ENCODE peak calls at places on chromosomes 11 and 22, in six cellular contexts. S is K562, H is HCT116, N is H1, J is GM12878, C is HepG2. E is an unnamed sample.
A peak's percentile ranks its signal among the peaks of the same experiment; 100 is the strongest.

GRCh38 chr22:19201858-19202798 is 23.6 kb upstream of the SLC25A1 start:
- DNase-seq in S (peak; percentile 87), H (no peak), N (no peak), J (no peak), C (no peak), E (no peak)

GRCh38 chr11:33172996-33173395 is 11.7 kb upstream of the CSTF3 start:
- DNase-seq in S (no peak), H (no peak), N (no peak), J (no peak), C (peak; percentile 32), E (no peak)

GRCh38 chr11:3139086-3139440 is 26.0 kb downstream of the OSBPL5 start:
- DNase-seq in S (no peak), H (no peak), N (no peak), J (no peak), C (no peak), E (no peak)

GRCh38 chr11:3138178-3139085 is 26.7 kb downstream of the OSBPL5 start:
- DNase-seq in S (peak; percentile 25), H (no peak), N (no peak), J (no peak), C (no peak), E (no peak)

GRCh38 chr22:19696504-19697276 is 17.6 kb upstream of the SEPTIN5 start:
- DNase-seq in S (peak; percentile 14), H (no peak), N (no peak), J (no peak), C (no peak), E (no peak)

GRCh38 chr11:76628408-76628947 is 42.1 kb downstream of the LRRC32 start:
- DNase-seq in S (no peak), H (no peak), N (no peak), J (no peak), C (no peak), E (no peak)

GRCh38 chr11:44319170-44319551 is 9.2 kb upstream of the ALX4 start:
- DNase-seq in S (no peak), H (no peak), N (no peak), J (no peak), C (no peak), E (no peak)

GRCh38 chr11:130390071-130390758 is 38.2 kb downstream of the ADAMTS8 start:
- DNase-seq in S (peak; percentile 16), H (peak; percentile 24), N (no peak), J (no peak), C (peak; percentile 66), E (no peak)

GRCh38 chr22:45656577-45656976 is 15.1 kb upstream of the ATXN10 start:
- DNase-seq in S (no peak), H (no peak), N (no peak), J (no peak), C (peak; percentile 43), E (no peak)

GRCh38 chr22:41976961-41977566 is 7.8 kb downstream of the SEPTIN3 start:
- DNase-seq in S (no peak), H (no peak), N (no peak), J (no peak), C (no peak), E (no peak)

GRCh38 chr11:126340960-126341709 is 14.4 kb upstream of the ST3GAL4 start:
- DNase-seq in S (no peak), H (no peak), N (no peak), J (peak; percentile 19), C (no peak), E (no peak)

GRCh38 chr11:7787239-7787638 is 9.5 kb downstream of the OR5P2 start:
- DNase-seq in S (no peak), H (no peak), N (no peak), J (no peak), C (no peak), E (no peak)

GRCh38 chr11:76361365-76361764 is 19.6 kb downstream of the THAP12 start:
- DNase-seq in S (no peak), H (no peak), N (no peak), J (no peak), C (no peak), E (no peak)

GRCh38 chr22:26671317-26672059 is 14.1 kb downstream of the MIAT start:
- DNase-seq in S (no peak), H (no peak), N (no peak), J (peak; percentile 73), C (no peak), E (no peak)

GRCh38 chr22:24703101-24703500 is 71.4 kb downstream of the PIWIL3 start:
- DNase-seq in S (peak; percentile 11), H (no peak), N (no peak), J (no peak), C (peak; percentile 70), E (no peak)

GRCh38 chr22:37157516-37158289 is 8.0 kb upstream of the IL2RB start:
- DNase-seq in S (no peak), H (peak; percentile 56), N (no peak), J (no peak), C (no peak), E (no peak)

GRCh38 chr11:47171856-47172255 is 4.8 kb downstream of the ARFGAP2 start:
- DNase-seq in S (no peak), H (no peak), N (no peak), J (no peak), C (no peak), E (no peak)

GRCh38 chr11:37177721-37178120 is 579.7 kb upstream of the RAG2 start:
- DNase-seq in S (no peak), H (no peak), N (no peak), J (no peak), C (no peak), E (no peak)

GRCh38 chr11:117814766-117815261 is 9.7 kb downstream of the FXYD2 start:
- DNase-seq in S (no peak), H (no peak), N (no peak), J (peak; percentile 96), C (peak; percentile 54), E (peak; percentile 63)

GRCh38 chr11:125921042-125921441 is 16.7 kb downstream of the DDX25 start:
- DNase-seq in S (no peak), H (no peak), N (no peak), J (no peak), C (peak; percentile 62), E (no peak)

GRCh38 chr11:2797181-2797711 is 88.3 kb downstream of the CDKN1C start:
- DNase-seq in S (no peak), H (no peak), N (no peak), J (no peak), C (no peak), E (no peak)

GRCh38 chr11:47595029-47595428 is 818 bp upstream of the C1QTNF4 start:
- DNase-seq in S (no peak), H (no peak), N (no peak), J (no peak), C (no peak), E (no peak)

GRCh38 chr11:63761870-63762661 is 6.5 kb downstream of the ZFTA start:
- DNase-seq in S (no peak), H (no peak), N (peak; percentile 82), J (no peak), C (no peak), E (peak; percentile 80)

GRCh38 chr11:121538054-121538453 is 85.3 kb upstream of the SORL1-AS1 start:
- DNase-seq in S (no peak), H (no peak), N (no peak), J (peak; percentile 59), C (no peak), E (no peak)

GRCh38 chr11:102269927-102270326 is 47.4 kb upstream of the BIRC3 start:
- DNase-seq in S (no peak), H (no peak), N (no peak), J (no peak), C (no peak), E (no peak)

GRCh38 chr22:26170795-26171194 is 1.5 kb downstream of the SEZ6L start:
- DNase-seq in S (peak; percentile 26), H (no peak), N (no peak), J (no peak), C (no peak), E (no peak)

GRCh38 chr11:13316528-13316961 is 39.0 kb downstream of the BMAL1 start:
- DNase-seq in S (no peak), H (no peak), N (no peak), J (no peak), C (no peak), E (no peak)

GRCh38 chr22:35739642-35740041 is 22.0 kb downstream of the APOL5 start:
- DNase-seq in S (no peak), H (no peak), N (no peak), J (no peak), C (peak; percentile 18), E (no peak)

GRCh38 chr11:24575392-24575791 is 78.5 kb downstream of the LUZP2 start:
- DNase-seq in S (no peak), H (no peak), N (no peak), J (no peak), C (no peak), E (no peak)

GRCh38 chr11:75198278-75198948 is 42.2 kb upstream of the TPBGL start:
- DNase-seq in S (no peak), H (no peak), N (no peak), J (no peak), C (no peak), E (no peak)
- TF ChIP-seq ZNF274 in S (no peak), H (no peak), N (no peak), J (no peak), C (no peak), E (no peak)

GRCh38 chr11:99234534-99234933 is 213.8 kb downstream of the CNTN5 start:
- DNase-seq in S (no peak), H (no peak), N (no peak), J (no peak), C (no peak), E (no peak)
- TF ChIP-seq ZNF274 in S (no peak), H (no peak), N (no peak), J (no peak), C (no peak), E (no peak)

DNA sequence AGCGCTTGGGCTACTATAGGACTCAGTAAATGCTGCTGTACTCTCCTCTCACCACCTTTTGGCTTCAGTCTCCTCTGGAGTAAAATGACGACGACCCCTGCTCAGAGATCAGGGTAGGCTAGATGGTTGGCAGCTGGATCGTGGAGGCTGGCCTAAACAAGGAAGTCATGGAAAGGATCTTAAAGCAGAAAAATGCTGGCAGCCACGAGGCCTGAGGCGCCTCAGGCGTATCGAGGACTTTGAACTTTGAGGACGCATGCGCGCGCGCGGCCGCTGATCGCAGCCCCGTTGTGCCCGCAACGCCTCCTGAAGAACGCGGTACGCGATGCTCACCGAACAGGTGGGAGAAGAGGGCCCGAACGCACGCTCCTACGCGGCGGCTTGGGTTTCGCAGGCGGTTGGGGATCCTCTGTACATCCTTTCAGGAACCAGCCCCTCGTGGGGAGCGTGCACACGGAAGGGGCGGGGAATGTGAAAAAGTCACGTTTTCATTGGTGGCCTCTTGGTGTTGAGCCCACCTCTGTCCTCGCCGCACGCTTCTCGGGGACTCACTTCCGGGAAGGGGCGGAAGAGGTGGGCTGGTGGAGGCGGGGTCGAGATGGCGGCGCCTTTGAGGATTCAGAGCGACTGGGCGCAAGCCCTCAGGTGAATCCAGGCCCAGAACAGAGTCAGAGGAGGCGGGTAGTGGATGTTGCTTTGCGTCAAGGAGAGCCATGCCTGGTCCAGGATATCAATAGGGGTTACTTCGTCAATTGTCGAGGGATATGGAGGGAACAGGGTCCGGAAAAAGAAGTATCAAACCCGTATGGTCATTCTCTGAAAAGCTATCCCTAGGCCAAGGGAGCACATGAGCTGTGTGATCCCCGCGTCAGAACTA is at the start of the genes COA4 and PAAF1:
- DNase-seq in S (peak; percentile 97), H (peak; percentile 96), N (peak; percentile 97), J (peak; percentile 97), C (peak; percentile 98), E (peak; percentile 94)
- TF ChIP-seq ZNF274 in S (no peak), H (no peak), N (no peak), J (no peak), C (peak; percentile 95), E (no peak)

DNA sequence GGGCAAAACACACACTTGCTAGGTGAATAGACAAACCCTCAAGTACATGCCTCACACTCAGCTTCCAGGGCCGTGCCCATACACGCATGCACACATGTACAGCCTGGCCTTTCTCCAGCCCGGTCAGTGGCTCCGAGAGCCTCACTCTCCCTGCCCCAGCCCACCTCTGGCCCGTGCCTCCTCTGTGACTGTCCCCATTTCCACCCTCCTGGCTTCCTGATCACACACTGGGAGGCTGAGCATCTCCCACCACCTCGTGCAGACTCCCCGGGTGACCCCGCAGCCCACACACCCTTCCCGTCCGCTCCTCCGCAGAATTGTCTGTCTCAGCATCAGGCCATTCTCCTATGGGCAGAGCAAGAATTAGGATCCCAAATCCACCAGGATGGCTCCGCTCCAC is 634.1 kb downstream of the TBC1D22A start:
- DNase-seq in S (no peak), H (no peak), N (no peak), J (no peak), C (no peak), E (no peak)
- TF ChIP-seq ZNF274 in S (no peak), H (no peak), N (no peak), J (no peak), C (no peak), E (no peak)